ENCODE peak calls at places on chromosomes 5 and 9, in nine cellular contexts. L is lower leg skin, F is A549, W is stomach, J is nephron progenitor cell, G is mucosa of descending colon, P is lower lobe of right lung, C is neural crest cell, E is omental fat pad. B is an unnamed sample.

GRCh38 chr5:34500236-34500836 is 155.8 kb upstream of the RAI14 start:
- DNase-seq in J (no peak), G (no peak), W (no peak), P (no peak), C (no peak), E (no peak), L (no peak), F (no peak), B (no peak)

GRCh38 chr5:149108651-149109280 is 32.5 kb upstream of the ABLIM3 start:
- DNase-seq in C (no peak), J (no peak), W (no peak), E (no peak), G (no peak), P (no peak), L (no peak), F (no peak), B (no peak)

GRCh38 chr5:172436874-172437369 is 17.4 kb downstream of the SH3PXD2B start:
- DNase-seq in W (no peak), E (no peak), L (no peak), P (no peak), C (no peak), G (no peak), J (no peak), F (no peak), B (no peak)

GRCh38 chr5:127876384-127876783 is 173.2 kb downstream of the CCDC192 start:
- DNase-seq in G (no peak), C (no peak), F (no peak), J (no peak), W (no peak), E (no peak), L (no peak), P (no peak), B (no peak)

GRCh38 chr9:12775963-12776774 is 1.3 kb downstream of the LURAP1L start:
- DNase-seq in E (peak), C (peak), G (peak), J (peak), F (peak), L (peak), W (peak), P (peak), B (peak)

GRCh38 chr5:169148066-169148740 is 152.7 kb downstream of the SLIT3 start:
- DNase-seq in G (no peak), E (no peak), F (no peak), J (no peak), C (no peak), L (no peak), W (no peak), P (no peak), B (no peak)

GRCh38 chr9:134212809-134213507 is 48.6 kb upstream of the RNU6ATAC start:
- DNase-seq in E (peak), P (peak), J (no peak), G (no peak), L (no peak), F (no peak), W (no peak), C (no peak), B (no peak)

GRCh38 chr5:65938256-65938655 is 11.9 kb downstream of the ERBIN start:
- DNase-seq in F (no peak), G (no peak), W (no peak), P (no peak), L (no peak), E (no peak), C (no peak), J (no peak), B (no peak)

GRCh38 chr5:65128226-65128625 is 353.5 kb downstream of the ADAMTS6 start:
- DNase-seq in L (no peak), E (no peak), C (no peak), F (no peak), G (no peak), J (peak), P (no peak), W (no peak), B (no peak)

GRCh38 chr5:154214236-154215106 is 23.9 kb downstream of the GALNT10 start:
- DNase-seq in P (no peak), G (no peak), L (no peak), W (no peak), E (no peak), J (no peak), C (no peak), F (peak), B (no peak)

GRCh38 chr9:119844431-119844830 is 475.2 kb upstream of the BRINP1 start:
- DNase-seq in L (no peak), G (no peak), C (no peak), E (no peak), J (no peak), F (no peak), W (no peak), P (no peak), B (no peak)

DNA sequence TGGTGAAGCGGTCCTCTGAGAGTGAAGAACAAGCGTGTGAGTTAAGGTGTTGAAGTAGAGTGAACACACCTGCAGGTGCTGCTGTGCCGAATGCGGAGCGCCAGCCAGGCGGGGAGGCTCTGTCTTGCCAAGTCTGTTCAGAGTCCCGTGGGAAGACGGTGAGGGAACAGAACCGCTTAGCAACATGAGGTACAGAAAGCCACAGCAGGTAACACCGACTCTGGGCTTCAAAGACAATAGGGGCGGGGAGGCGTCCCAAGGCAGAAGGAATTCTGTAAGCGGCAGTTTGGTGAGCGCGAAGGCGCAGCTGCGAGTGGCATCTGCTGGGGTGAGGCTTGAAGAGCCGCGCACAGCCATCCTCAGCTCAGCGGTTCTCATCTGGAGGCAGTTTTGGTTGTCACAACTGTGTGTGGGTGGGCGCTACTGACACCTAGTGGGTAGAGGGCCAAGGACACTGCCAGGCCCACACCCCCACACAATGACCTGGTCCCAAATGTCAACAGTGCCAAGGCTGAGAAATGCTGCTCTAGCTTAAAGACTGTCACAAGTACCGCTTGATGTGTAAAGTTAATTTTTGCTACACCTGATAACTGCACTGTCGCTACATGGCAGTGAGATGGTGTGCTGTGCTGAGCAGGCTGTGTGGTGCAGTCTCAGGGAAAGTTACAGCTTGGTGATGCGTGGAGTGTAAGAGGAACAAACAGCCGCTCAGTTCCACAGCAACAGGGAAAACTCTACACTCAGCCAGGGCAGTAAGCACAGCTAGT is 67.4 kb upstream of the TBC1D9B start:
- DNase-seq in G (peak), W (no peak), P (peak), J (peak), L (no peak), C (peak), F (no peak), E (no peak), B (peak)
- TF ChIP-seq CTCF in G (no peak), W (no peak), P (peak), J (peak), L (no peak), C (peak), F (peak), E (no peak), B (peak)

DNA sequence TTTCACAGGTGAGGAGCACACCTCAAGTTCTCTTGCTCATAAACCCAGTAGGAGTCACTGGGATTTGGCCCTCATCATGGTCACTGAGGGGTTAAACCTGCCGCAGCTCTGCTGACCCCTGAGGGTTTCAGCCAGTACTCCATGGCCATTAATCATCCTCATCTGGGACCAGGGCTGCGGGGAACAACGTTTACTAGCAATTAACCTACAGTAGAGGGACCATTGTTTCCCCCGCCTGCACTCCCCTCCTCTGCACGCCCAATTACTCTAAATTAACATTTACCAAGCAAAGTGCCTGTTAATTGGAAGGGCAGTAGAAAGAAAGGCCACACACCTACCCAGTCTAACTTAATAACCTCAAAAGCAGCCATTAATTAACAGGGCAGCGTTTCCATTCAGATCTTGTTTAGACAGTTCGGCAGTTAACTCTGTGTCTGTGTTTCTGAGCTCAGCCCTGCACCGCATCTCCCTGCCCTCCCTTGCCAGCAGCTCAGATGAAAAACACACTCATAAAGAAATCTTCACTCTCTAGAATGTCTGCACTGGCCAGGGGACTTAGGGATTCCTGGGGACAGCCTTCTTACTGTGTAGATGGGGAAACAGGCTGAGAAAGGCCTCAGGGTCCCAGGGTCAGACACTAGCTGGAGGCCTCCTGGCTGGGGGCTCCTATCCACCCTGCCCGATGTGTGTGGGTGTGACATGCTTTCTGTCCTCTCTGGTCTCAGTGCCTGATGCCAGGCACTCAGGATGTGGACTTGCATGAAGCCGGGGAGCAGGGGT is 51.6 kb downstream of the ALG2 start:
- DNase-seq in E (no peak), J (peak), L (no peak), W (no peak), G (no peak), F (no peak), C (no peak), P (no peak), B (no peak)
- TF ChIP-seq CTCF in E (no peak), J (peak), L (no peak), W (no peak), G (no peak), F (no peak), C (no peak), P (no peak), B (no peak)

GRCh38 chr5:55916986-55917385 is 65.8 kb downstream of the IL31RA start:
- DNase-seq in P (no peak), C (no peak), J (no peak), W (no peak), F (no peak), E (no peak), L (no peak), G (no peak), B (no peak)

GRCh38 chr5:55920784-55921183 is 69.6 kb downstream of the IL31RA start:
- DNase-seq in P (no peak), C (no peak), F (no peak), J (no peak), E (no peak), W (no peak), L (no peak), G (no peak), B (peak)

GRCh38 chr5:55917402-55918096 is 66.4 kb downstream of the IL31RA start:
- DNase-seq in G (no peak), C (no peak), F (no peak), J (no peak), P (no peak), W (no peak), L (no peak), E (no peak), B (no peak)

GRCh38 chr5:55919625-55920024 is 68.5 kb downstream of the IL31RA start:
- DNase-seq in W (no peak), C (no peak), F (no peak), L (no peak), P (no peak), G (no peak), E (no peak), J (no peak), B (no peak)

DNA sequence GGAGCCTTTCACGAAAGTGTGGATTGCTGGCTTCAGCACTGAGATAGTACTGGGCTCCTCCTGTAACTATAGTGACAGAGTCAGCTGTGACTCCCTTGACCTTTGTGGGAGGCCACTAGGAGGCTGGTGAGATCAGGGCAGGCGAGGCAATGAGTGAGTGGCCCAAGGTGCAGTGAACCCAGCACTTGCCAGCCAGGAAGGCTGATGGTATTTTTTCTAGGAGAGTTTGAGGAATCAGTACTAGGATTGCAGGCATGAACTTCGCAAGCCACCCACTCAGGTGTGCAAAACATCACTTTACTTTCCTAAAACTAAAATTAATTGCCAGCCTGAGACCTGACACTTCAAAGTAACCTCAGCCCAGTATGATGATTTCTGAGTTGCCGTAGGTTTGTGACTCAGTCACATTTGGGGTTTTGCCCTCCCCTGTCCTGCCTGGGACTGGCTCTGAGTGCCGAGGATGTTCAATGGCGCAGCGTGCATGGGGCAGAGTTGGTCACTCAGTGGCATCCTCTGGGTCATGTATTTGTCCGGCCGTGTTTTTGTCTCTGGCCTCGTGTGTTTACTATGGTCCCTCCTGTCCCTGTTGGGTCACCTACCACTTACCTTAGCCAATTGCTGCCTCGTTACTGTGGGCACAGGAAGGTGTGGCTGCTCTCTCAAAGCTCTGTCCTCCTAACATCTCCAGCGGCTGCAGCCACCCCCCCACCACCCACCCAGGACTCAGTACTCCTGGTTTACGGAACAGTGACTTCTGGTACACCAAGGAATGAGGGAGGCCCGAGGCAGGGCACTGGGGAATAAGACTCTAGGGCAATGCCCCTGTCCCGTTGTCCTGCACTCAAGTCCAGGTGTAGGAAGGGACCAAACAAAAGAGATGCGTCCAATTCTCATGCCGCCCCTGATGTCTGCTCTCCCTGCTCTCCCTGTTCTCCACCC is 67.2 kb downstream of the IL31RA start:
- DNase-seq in W (no peak), L (no peak), J (peak), C (no peak), E (no peak), P (no peak), G (no peak), F (no peak), B (no peak)
- TF ChIP-seq CTCF in W (no peak), L (no peak), J (no peak), C (no peak), E (no peak), P (no peak), G (no peak), F (no peak), B (no peak)

DNA sequence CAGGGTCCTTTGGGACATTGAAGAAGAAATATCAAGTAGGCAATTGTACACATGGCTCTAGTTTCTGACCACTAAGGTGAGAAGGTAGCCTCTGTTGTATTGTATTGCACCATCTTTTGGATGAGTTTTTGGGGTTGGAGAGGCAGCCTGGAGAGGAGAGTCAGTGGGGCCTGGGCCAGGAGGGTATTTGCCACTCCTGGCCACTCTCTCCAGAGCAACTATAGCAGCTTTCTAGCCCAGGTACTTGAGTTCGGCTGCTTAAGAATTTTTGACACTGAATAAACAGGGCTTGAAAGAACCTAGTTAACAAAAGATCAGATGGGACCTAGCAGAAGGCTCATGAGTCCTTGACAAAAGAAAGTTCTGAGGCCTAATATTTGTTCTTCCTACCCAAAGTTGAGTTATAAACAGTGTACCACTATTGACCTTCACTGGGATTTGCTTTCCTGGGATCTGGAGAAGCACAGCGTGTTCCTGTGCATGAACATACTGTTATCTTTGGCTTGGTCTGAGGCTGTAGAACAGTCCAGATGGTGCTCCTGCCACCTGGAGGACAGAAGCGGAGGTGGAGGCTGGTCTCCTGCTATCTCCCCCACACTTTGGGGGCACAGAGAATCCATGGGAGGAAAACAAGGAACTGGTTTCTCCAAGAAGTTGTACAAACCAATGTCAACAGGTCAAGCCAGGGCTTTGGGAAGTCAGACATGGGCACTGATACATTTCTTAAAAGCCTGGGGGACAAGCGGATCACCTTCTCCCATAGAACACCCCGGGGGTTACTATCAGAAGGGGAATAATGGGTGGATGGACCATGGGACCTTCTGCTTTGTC is 110.4 kb upstream of the LIFR start:
- DNase-seq in L (no peak), G (no peak), W (peak), F (peak), P (peak), E (no peak), J (no peak), C (no peak), B (peak)
- TF ChIP-seq CTCF in L (no peak), G (no peak), W (no peak), F (peak), P (peak), E (no peak), J (peak), C (peak), B (peak)

DNA sequence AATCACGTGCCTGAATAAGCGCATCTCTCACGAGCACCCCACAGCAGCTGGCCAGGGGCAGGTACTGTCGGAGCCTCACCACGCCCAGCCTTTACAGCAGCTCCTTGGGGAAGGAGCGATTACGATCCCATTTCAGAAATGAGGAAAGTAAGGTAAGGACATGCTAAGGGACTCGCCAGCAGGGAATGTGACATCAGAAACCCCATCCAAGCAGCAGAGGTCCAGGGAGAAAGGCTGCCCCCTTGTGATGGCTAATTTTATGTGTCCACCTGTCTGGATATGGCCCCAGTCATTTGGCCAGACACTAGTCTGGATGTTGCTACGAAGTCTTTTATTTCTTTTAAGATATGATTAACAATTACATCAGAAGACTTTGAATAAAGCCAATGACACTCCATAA is 77.3 kb downstream of the UBE2QL1 start:
- DNase-seq in F (peak), W (peak), C (peak), L (no peak), J (peak), G (peak), P (no peak), E (no peak), B (peak)
- TF ChIP-seq CTCF in F (peak), W (no peak), C (peak), L (no peak), J (peak), G (no peak), P (no peak), E (no peak), B (no peak)

GRCh38 chr5:126492939-126493338 is 69.7 kb downstream of the GRAMD2B start:
- DNase-seq in J (no peak), C (no peak), W (no peak), F (no peak), G (peak), L (no peak), E (no peak), P (no peak), B (no peak)
- TF ChIP-seq CTCF in J (no peak), C (peak), W (no peak), F (peak), G (no peak), L (no peak), E (no peak), P (no peak), B (no peak)

DNA sequence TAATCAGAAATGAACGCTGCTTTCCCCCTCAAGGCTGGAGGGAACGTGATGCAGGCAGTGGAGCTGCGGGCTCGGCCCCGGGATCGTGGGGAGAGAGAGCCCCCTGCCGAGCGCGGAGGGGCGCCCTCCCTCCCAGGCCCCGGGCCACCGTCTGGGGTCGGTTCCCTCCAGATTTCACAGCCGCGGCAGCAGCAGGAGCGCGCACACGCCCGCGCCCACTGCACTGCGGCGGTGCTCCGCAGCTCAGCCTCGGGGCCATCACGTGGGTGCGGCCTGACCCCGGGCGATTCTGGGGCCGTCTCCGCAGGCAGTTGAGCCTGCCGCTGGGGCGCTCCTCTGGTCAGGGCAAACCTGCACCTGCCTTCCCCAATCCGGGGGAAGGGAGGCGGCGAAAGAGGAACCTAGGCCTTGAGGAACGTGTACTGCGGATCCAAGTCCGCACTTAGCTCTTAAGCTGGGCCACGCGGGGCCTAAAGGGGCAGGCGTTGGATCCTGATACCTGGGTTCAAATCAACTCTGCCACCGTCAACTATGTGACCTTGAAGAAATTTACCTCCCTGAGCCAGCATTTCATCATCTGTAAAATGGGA is 9.4 kb upstream of the DELE1 start:
- DNase-seq in P (peak), F (no peak), G (peak), W (peak), J (peak), L (no peak), C (peak), E (no peak), B (peak)
- TF ChIP-seq CTCF in P (peak), F (no peak), G (no peak), W (no peak), J (peak), L (no peak), C (peak), E (no peak), B (peak)

B was measured in Calu3.